ENCODE peak calls at places on chromosomes 3 and 15, in ten cellular contexts. One of them, this sample, is unnamed.

GRCh38 chr3:28053759-28054158 is 187.7 kb upstream of the CMC1 start:
- DNase-seq in gastrocnemius medialis: no peak
- DNase-seq in kidney epithelial cell: no peak
- DNase-seq in neural progenitor cell: no peak
- DNase-seq in astrocyte: peak
- DNase-seq in psoas muscle: no peak
- DNase-seq in mammary epithelial cell: peak
- DNase-seq in AG04450: no peak
- DNase-seq in breast epithelium: no peak
- DNase-seq in IMR-90: peak
- DNase-seq in this sample: peak

GRCh38 chr15:24823473-24823872 is 131.3 kb upstream of the SNRPN start:
- DNase-seq in mammary epithelial cell: no peak
- DNase-seq in AG04450: no peak
- DNase-seq in psoas muscle: no peak
- DNase-seq in gastrocnemius medialis: no peak
- DNase-seq in astrocyte: no peak
- DNase-seq in breast epithelium: no peak
- DNase-seq in neural progenitor cell: peak
- DNase-seq in IMR-90: no peak
- DNase-seq in kidney epithelial cell: no peak
- DNase-seq in this sample: no peak

GRCh38 chr3:149532463-149533180 is 58.1 kb downstream of the TM4SF4 start:
- DNase-seq in gastrocnemius medialis: no peak
- DNase-seq in mammary epithelial cell: no peak
- DNase-seq in astrocyte: no peak
- DNase-seq in neural progenitor cell: no peak
- DNase-seq in IMR-90: no peak
- DNase-seq in psoas muscle: no peak
- DNase-seq in breast epithelium: no peak
- DNase-seq in AG04450: no peak
- DNase-seq in kidney epithelial cell: no peak
- DNase-seq in this sample: no peak

GRCh38 chr3:34863485-34863884 is 775.8 kb upstream of the ARPP21 start:
- DNase-seq in breast epithelium: no peak
- DNase-seq in mammary epithelial cell: no peak
- DNase-seq in psoas muscle: no peak
- DNase-seq in IMR-90: no peak
- DNase-seq in gastrocnemius medialis: no peak
- DNase-seq in neural progenitor cell: no peak
- DNase-seq in AG04450: no peak
- DNase-seq in kidney epithelial cell: no peak
- DNase-seq in astrocyte: no peak
- DNase-seq in this sample: no peak

GRCh38 chr15:57443486-57443885 is 67.2 kb downstream of the CGNL1 start:
- DNase-seq in kidney epithelial cell: no peak
- DNase-seq in neural progenitor cell: no peak
- DNase-seq in psoas muscle: no peak
- DNase-seq in astrocyte: no peak
- DNase-seq in mammary epithelial cell: no peak
- DNase-seq in AG04450: no peak
- DNase-seq in gastrocnemius medialis: no peak
- DNase-seq in breast epithelium: no peak
- DNase-seq in IMR-90: no peak
- DNase-seq in this sample: no peak

GRCh38 chr3:39724233-39724846 is 85.1 kb upstream of the MYRIP start:
- DNase-seq in AG04450: no peak
- DNase-seq in astrocyte: no peak
- DNase-seq in psoas muscle: no peak
- DNase-seq in neural progenitor cell: no peak
- DNase-seq in mammary epithelial cell: no peak
- DNase-seq in IMR-90: no peak
- DNase-seq in gastrocnemius medialis: no peak
- DNase-seq in kidney epithelial cell: no peak
- DNase-seq in breast epithelium: no peak
- DNase-seq in this sample: no peak

GRCh38 chr3:194840661-194841514 is 155.2 kb downstream of the FAM43A start:
- DNase-seq in breast epithelium: no peak
- DNase-seq in mammary epithelial cell: peak
- DNase-seq in astrocyte: peak
- DNase-seq in psoas muscle: no peak
- DNase-seq in gastrocnemius medialis: no peak
- DNase-seq in kidney epithelial cell: no peak
- DNase-seq in neural progenitor cell: no peak
- DNase-seq in AG04450: no peak
- DNase-seq in IMR-90: peak
- DNase-seq in this sample: peak

GRCh38 chr15:83784975-83785374 is 131.1 kb downstream of the ADAMTSL3 start:
- DNase-seq in breast epithelium: no peak
- DNase-seq in gastrocnemius medialis: no peak
- DNase-seq in neural progenitor cell: no peak
- DNase-seq in kidney epithelial cell: peak
- DNase-seq in AG04450: no peak
- DNase-seq in psoas muscle: no peak
- DNase-seq in IMR-90: peak
- DNase-seq in mammary epithelial cell: peak
- DNase-seq in astrocyte: peak
- DNase-seq in this sample: peak

GRCh38 chr3:129688310-129688895 is 81.9 kb upstream of the PLXND1 start:
- DNase-seq in mammary epithelial cell: no peak
- DNase-seq in neural progenitor cell: peak
- DNase-seq in psoas muscle: peak
- DNase-seq in astrocyte: peak
- DNase-seq in IMR-90: peak
- DNase-seq in breast epithelium: peak
- DNase-seq in AG04450: no peak
- DNase-seq in gastrocnemius medialis: peak
- DNase-seq in kidney epithelial cell: no peak
- DNase-seq in this sample: no peak

GRCh38 chr3:147210676-147211075 is 195.7 kb downstream of the ZIC4 start:
- DNase-seq in astrocyte: no peak
- DNase-seq in IMR-90: no peak
- DNase-seq in kidney epithelial cell: no peak
- DNase-seq in mammary epithelial cell: no peak
- DNase-seq in gastrocnemius medialis: no peak
- DNase-seq in AG04450: no peak
- DNase-seq in breast epithelium: no peak
- DNase-seq in psoas muscle: no peak
- DNase-seq in neural progenitor cell: no peak
- DNase-seq in this sample: no peak

GRCh38 chr3:134650431-134651346 is at the start of gene KY:
- DNase-seq in IMR-90: peak
- DNase-seq in gastrocnemius medialis: peak
- DNase-seq in AG04450: no peak
- DNase-seq in mammary epithelial cell: peak
- DNase-seq in astrocyte: peak
- DNase-seq in neural progenitor cell: peak
- DNase-seq in psoas muscle: peak
- DNase-seq in kidney epithelial cell: no peak
- DNase-seq in breast epithelium: no peak
- DNase-seq in this sample: no peak

GRCh38 chr15:74988007-74988800 is 7.2 kb upstream of the SCAMP5 start:
- DNase-seq in mammary epithelial cell: peak
- DNase-seq in gastrocnemius medialis: no peak
- DNase-seq in psoas muscle: no peak
- DNase-seq in kidney epithelial cell: no peak
- DNase-seq in breast epithelium: no peak
- DNase-seq in IMR-90: peak
- DNase-seq in astrocyte: no peak
- DNase-seq in AG04450: no peak
- DNase-seq in neural progenitor cell: peak
- DNase-seq in this sample: peak

GRCh38 chr3:97872209-97873042 is 50.6 kb downstream of the CRYBG3 start:
- DNase-seq in gastrocnemius medialis: no peak
- DNase-seq in astrocyte: peak
- DNase-seq in mammary epithelial cell: peak
- DNase-seq in AG04450: peak
- DNase-seq in breast epithelium: no peak
- DNase-seq in neural progenitor cell: no peak
- DNase-seq in IMR-90: peak
- DNase-seq in psoas muscle: no peak
- DNase-seq in kidney epithelial cell: peak
- DNase-seq in this sample: peak

GRCh38 chr15:67148196-67148701 is 82.8 kb downstream of the SMAD3 start:
- DNase-seq in gastrocnemius medialis: no peak
- DNase-seq in neural progenitor cell: no peak
- DNase-seq in psoas muscle: no peak
- DNase-seq in astrocyte: peak
- DNase-seq in mammary epithelial cell: peak
- DNase-seq in breast epithelium: no peak
- DNase-seq in AG04450: no peak
- DNase-seq in IMR-90: peak
- DNase-seq in kidney epithelial cell: peak
- DNase-seq in this sample: peak

GRCh38 chr3:114606336-114606735 is 312.5 kb downstream of the TIGIT start:
- DNase-seq in psoas muscle: no peak
- DNase-seq in astrocyte: no peak
- DNase-seq in gastrocnemius medialis: no peak
- DNase-seq in AG04450: no peak
- DNase-seq in breast epithelium: no peak
- DNase-seq in kidney epithelial cell: no peak
- DNase-seq in mammary epithelial cell: no peak
- DNase-seq in IMR-90: no peak
- DNase-seq in neural progenitor cell: no peak
- DNase-seq in this sample: no peak

GRCh38 chr15:52505141-52505540 is 23.5 kb downstream of the MYO5A start:
- DNase-seq in neural progenitor cell: no peak
- DNase-seq in astrocyte: no peak
- DNase-seq in mammary epithelial cell: peak
- DNase-seq in AG04450: no peak
- DNase-seq in gastrocnemius medialis: no peak
- DNase-seq in breast epithelium: no peak
- DNase-seq in psoas muscle: peak
- DNase-seq in IMR-90: no peak
- DNase-seq in kidney epithelial cell: no peak
- DNase-seq in this sample: peak

GRCh38 chr3:141231923-141232861 is 567 bp downstream of the PXYLP1 start:
- DNase-seq in astrocyte: no peak
- DNase-seq in AG04450: no peak
- DNase-seq in kidney epithelial cell: no peak
- DNase-seq in mammary epithelial cell: peak
- DNase-seq in IMR-90: no peak
- DNase-seq in gastrocnemius medialis: no peak
- DNase-seq in psoas muscle: peak
- DNase-seq in neural progenitor cell: peak
- DNase-seq in breast epithelium: peak
- DNase-seq in this sample: peak

GRCh38 chr15:74449643-74450205 is 11.2 kb downstream of the UBL7 start:
- DNase-seq in kidney epithelial cell: no peak
- DNase-seq in mammary epithelial cell: no peak
- DNase-seq in neural progenitor cell: no peak
- DNase-seq in gastrocnemius medialis: no peak
- DNase-seq in astrocyte: no peak
- DNase-seq in breast epithelium: no peak
- DNase-seq in psoas muscle: no peak
- DNase-seq in AG04450: no peak
- DNase-seq in IMR-90: no peak
- DNase-seq in this sample: no peak

DNA sequence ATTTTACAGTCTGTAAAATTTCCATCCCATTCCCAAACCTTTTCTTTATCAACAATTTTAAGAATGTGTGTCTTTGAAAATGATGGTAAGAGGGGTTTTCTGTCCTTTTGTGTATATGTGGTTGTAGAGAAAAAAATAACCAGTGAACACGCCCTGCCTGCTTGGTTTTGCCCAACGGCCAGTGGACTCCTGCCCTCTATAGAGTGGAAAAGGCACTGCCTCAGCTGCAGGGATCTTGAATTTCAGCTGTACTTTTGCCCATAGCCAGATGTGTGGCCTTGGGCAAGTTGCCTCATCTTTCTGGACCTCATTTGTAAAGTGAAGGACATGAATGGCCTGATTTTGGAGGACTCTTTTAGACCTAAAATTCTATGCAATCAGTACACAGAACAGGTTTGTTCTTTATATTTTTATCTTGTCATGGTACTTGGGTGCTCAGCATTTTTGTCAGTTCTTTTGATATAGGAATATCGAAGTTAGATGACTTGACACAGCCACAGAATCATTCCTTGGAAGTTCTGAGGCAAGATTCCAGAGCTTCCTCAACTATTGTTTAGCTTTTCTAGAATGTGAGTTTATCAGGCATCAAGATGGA is 81.0 kb downstream of the CLDN11 start:
- DNase-seq in astrocyte: no peak
- DNase-seq in gastrocnemius medialis: no peak
- DNase-seq in kidney epithelial cell: no peak
- DNase-seq in neural progenitor cell: peak
- DNase-seq in IMR-90: peak
- DNase-seq in AG04450: peak
- DNase-seq in breast epithelium: no peak
- DNase-seq in mammary epithelial cell: peak
- DNase-seq in psoas muscle: peak
- DNase-seq in this sample: peak
- TF ChIP-seq CTCF in astrocyte: peak
- TF ChIP-seq CTCF in gastrocnemius medialis: no peak
- TF ChIP-seq CTCF in kidney epithelial cell: peak
- TF ChIP-seq CTCF in neural progenitor cell: peak
- TF ChIP-seq CTCF in IMR-90: peak
- TF ChIP-seq CTCF in AG04450: peak
- TF ChIP-seq CTCF in breast epithelium: peak
- TF ChIP-seq CTCF in mammary epithelial cell: peak
- TF ChIP-seq CTCF in psoas muscle: peak
- TF ChIP-seq CTCF in this sample: peak

GRCh38 chr3:190121061-190121765 is 516 bp upstream of the P3H2 start:
- DNase-seq in gastrocnemius medialis: no peak
- DNase-seq in mammary epithelial cell: no peak
- DNase-seq in neural progenitor cell: no peak
- DNase-seq in AG04450: no peak
- DNase-seq in psoas muscle: no peak
- DNase-seq in kidney epithelial cell: no peak
- DNase-seq in breast epithelium: no peak
- DNase-seq in astrocyte: no peak
- DNase-seq in IMR-90: no peak
- DNase-seq in this sample: no peak
- TF ChIP-seq CTCF in gastrocnemius medialis: no peak
- TF ChIP-seq CTCF in mammary epithelial cell: no peak
- TF ChIP-seq CTCF in neural progenitor cell: peak
- TF ChIP-seq CTCF in AG04450: no peak
- TF ChIP-seq CTCF in psoas muscle: no peak
- TF ChIP-seq CTCF in kidney epithelial cell: no peak
- TF ChIP-seq CTCF in breast epithelium: no peak
- TF ChIP-seq CTCF in astrocyte: no peak
- TF ChIP-seq CTCF in IMR-90: no peak
- TF ChIP-seq CTCF in this sample: no peak

GRCh38 chr3:169390310-169390731 is 273.2 kb downstream of the MECOM start:
- DNase-seq in AG04450: no peak
- DNase-seq in breast epithelium: no peak
- DNase-seq in kidney epithelial cell: no peak
- DNase-seq in IMR-90: no peak
- DNase-seq in gastrocnemius medialis: no peak
- DNase-seq in neural progenitor cell: no peak
- DNase-seq in psoas muscle: no peak
- DNase-seq in astrocyte: peak
- DNase-seq in mammary epithelial cell: peak
- DNase-seq in this sample: peak
- TF ChIP-seq CTCF in AG04450: peak
- TF ChIP-seq CTCF in breast epithelium: no peak
- TF ChIP-seq CTCF in kidney epithelial cell: no peak
- TF ChIP-seq CTCF in IMR-90: no peak
- TF ChIP-seq CTCF in gastrocnemius medialis: no peak
- TF ChIP-seq CTCF in neural progenitor cell: no peak
- TF ChIP-seq CTCF in psoas muscle: no peak
- TF ChIP-seq CTCF in astrocyte: no peak
- TF ChIP-seq CTCF in mammary epithelial cell: peak
- TF ChIP-seq CTCF in this sample: peak

GRCh38 chr3:184596886-184597575 is 35.4 kb downstream of the EPHB3 start:
- DNase-seq in IMR-90: no peak
- DNase-seq in AG04450: no peak
- DNase-seq in neural progenitor cell: no peak
- DNase-seq in kidney epithelial cell: no peak
- DNase-seq in breast epithelium: no peak
- DNase-seq in mammary epithelial cell: no peak
- DNase-seq in psoas muscle: no peak
- DNase-seq in gastrocnemius medialis: no peak
- DNase-seq in astrocyte: no peak
- DNase-seq in this sample: no peak
- TF ChIP-seq CTCF in IMR-90: no peak
- TF ChIP-seq CTCF in AG04450: no peak
- TF ChIP-seq CTCF in neural progenitor cell: no peak
- TF ChIP-seq CTCF in kidney epithelial cell: no peak
- TF ChIP-seq CTCF in breast epithelium: no peak
- TF ChIP-seq CTCF in mammary epithelial cell: no peak
- TF ChIP-seq CTCF in psoas muscle: no peak
- TF ChIP-seq CTCF in gastrocnemius medialis: no peak
- TF ChIP-seq CTCF in astrocyte: no peak
- TF ChIP-seq CTCF in this sample: no peak

This sample was measured in MCF 10A.